ENCODE peak calls at places on chromosomes 5 and 9, in ten cellular contexts. C is neural crest cell; L is AG04449; W is substantia nigra; O is stimulated activated CD4-positive, alpha-beta T cell treated with anti-CD3 and anti-CD28 coated beads, Interleukin-15, amount 100 ng/mL, for 24 hours; M is mammary epithelial cell; I is A549; Q is gastrocnemius medialis; G is B cell; E is left ventricle myocardium superior. P is an unnamed sample.

GRCh38 chr5:560792-561166 is 36.5 kb upstream of the SLC9A3 start:
- DNase-seq in C (no peak), L (no peak), W (no peak), O (no peak), M (no peak), I (no peak), Q (no peak), G (no peak), E (no peak), P (no peak)

GRCh38 chr9:13142776-13143175 is 136.7 kb downstream of the MPDZ start:
- DNase-seq in C (no peak), L (no peak), W (no peak), O (no peak), M (no peak), I (no peak), Q (no peak), G (no peak), E (no peak), P (no peak)

GRCh38 chr9:128912270-128912853 is 8.4 kb upstream of the PHYHD1 start:
- DNase-seq in C (no peak), L (peak), W (no peak), O (peak), M (peak), I (peak), Q (no peak), G (no peak), E (no peak), P (peak)

GRCh38 chr9:135474915-135475314 is 4.7 kb upstream of the PPP1R26 start:
- DNase-seq in C (peak), L (no peak), W (no peak), O (peak), M (no peak), I (peak), Q (no peak), G (peak), E (no peak), P (no peak)

GRCh38 chr5:84430863-84431663 is 46.4 kb upstream of the EDIL3 start:
- DNase-seq in C (no peak), L (no peak), W (no peak), O (no peak), M (peak), I (no peak), Q (no peak), G (no peak), E (no peak), P (no peak)

GRCh38 chr5:7518947-7519560 is 123.1 kb downstream of the ADCY2 start:
- DNase-seq in C (no peak), L (no peak), W (no peak), O (no peak), M (no peak), I (no peak), Q (peak), G (no peak), E (no peak), P (no peak)

GRCh38 chr9:81489048-81489447 is 200.3 kb downstream of the TLE1 start:
- DNase-seq in C (no peak), L (no peak), W (no peak), O (no peak), M (no peak), I (no peak), Q (no peak), G (no peak), E (no peak), P (no peak)

GRCh38 chr9:95147452-95147851 is 170.1 kb downstream of the FANCC start:
- DNase-seq in C (no peak), L (no peak), W (no peak), O (no peak), M (no peak), I (no peak), Q (no peak), G (no peak), E (no peak), P (no peak)

GRCh38 chr5:65760504-65761275 is 38.7 kb downstream of the NLN start:
- DNase-seq in C (no peak), L (no peak), W (peak), O (peak), M (peak), I (no peak), Q (no peak), G (peak), E (no peak), P (no peak)

GRCh38 chr5:125549322-125549871 is 803.0 kb upstream of the ZNF608 start:
- DNase-seq in C (peak), L (no peak), W (no peak), O (no peak), M (no peak), I (no peak), Q (no peak), G (no peak), E (no peak), P (no peak)

GRCh38 chr9:5518937-5519319 is 8.6 kb downstream of the PDCD1LG2 start:
- DNase-seq in C (no peak), L (no peak), W (no peak), O (peak), M (no peak), I (no peak), Q (no peak), G (no peak), E (no peak), P (no peak)

GRCh38 chr5:113089653-113090335 is 113.2 kb downstream of the DCP2 start:
- DNase-seq in C (no peak), L (no peak), W (no peak), O (no peak), M (no peak), I (no peak), Q (no peak), G (no peak), E (peak), P (no peak)

GRCh38 chr5:172910828-172911627 is 48.2 kb upstream of the RPL26L1 start:
- DNase-seq in C (no peak), L (no peak), W (peak), O (peak), M (peak), I (peak), Q (peak), G (peak), E (peak), P (no peak)

P was measured in AG09319.